ENCODE peak calls at places on chromosomes 16 and 17, in seven cellular contexts. One of them, this sample, is unnamed.

GRCh38 chr17:62616993-62617893 is 10.2 kb upstream of the MRC2 start:
- DNase-seq in prostate gland: no peak
- DNase-seq in stomach: no peak
- DNase-seq in spleen: no peak
- DNase-seq in uterus: no peak
- DNase-seq in GM12891: no peak
- DNase-seq in HCT116: no peak
- DNase-seq in this sample: no peak

GRCh38 chr16:58443783-58444182 is 51.5 kb downstream of the GINS3 start:
- DNase-seq in prostate gland: no peak
- DNase-seq in stomach: no peak
- DNase-seq in spleen: no peak
- DNase-seq in uterus: no peak
- DNase-seq in GM12891: no peak
- DNase-seq in HCT116: no peak
- DNase-seq in this sample: no peak

GRCh38 chr16:53743149-53743566 is 39.2 kb downstream of the FTO start:
- DNase-seq in prostate gland: no peak
- DNase-seq in stomach: no peak
- DNase-seq in spleen: no peak
- DNase-seq in uterus: no peak
- DNase-seq in GM12891: no peak
- DNase-seq in HCT116: peak
- DNase-seq in this sample: no peak

GRCh38 chr17:41264599-41264998 is 579 bp upstream of the KRTAP9-6 start:
- DNase-seq in prostate gland: no peak
- DNase-seq in stomach: no peak
- DNase-seq in spleen: no peak
- DNase-seq in uterus: no peak
- DNase-seq in GM12891: no peak
- DNase-seq in HCT116: no peak
- DNase-seq in this sample: no peak

GRCh38 chr17:49557204-49558024 is 18.3 kb upstream of the NXPH3 start:
- DNase-seq in prostate gland: no peak
- DNase-seq in stomach: peak
- DNase-seq in spleen: peak
- DNase-seq in uterus: no peak
- DNase-seq in GM12891: no peak
- DNase-seq in HCT116: peak
- DNase-seq in this sample: no peak

GRCh38 chr17:50792132-50792531 is 24.8 kb upstream of the ANKRD40CL start:
- DNase-seq in prostate gland: no peak
- DNase-seq in stomach: no peak
- DNase-seq in spleen: no peak
- DNase-seq in uterus: no peak
- DNase-seq in GM12891: no peak
- DNase-seq in HCT116: no peak
- DNase-seq in this sample: no peak

GRCh38 chr17:79742951-79743476 is 12.3 kb downstream of the ENPP7 start:
- DNase-seq in prostate gland: no peak
- DNase-seq in stomach: no peak
- DNase-seq in spleen: no peak
- DNase-seq in uterus: no peak
- DNase-seq in GM12891: no peak
- DNase-seq in HCT116: no peak
- DNase-seq in this sample: no peak

GRCh38 chr17:38906429-38907172 is 18.8 kb upstream of the LASP1NB start:
- DNase-seq in prostate gland: no peak
- DNase-seq in stomach: no peak
- DNase-seq in spleen: no peak
- DNase-seq in uterus: no peak
- DNase-seq in GM12891: no peak
- DNase-seq in HCT116: no peak
- DNase-seq in this sample: no peak

GRCh38 chr17:7262192-7263070 is at the start of gene CLDN7:
- DNase-seq in prostate gland: peak
- DNase-seq in stomach: peak
- DNase-seq in spleen: no peak
- DNase-seq in uterus: no peak
- DNase-seq in GM12891: no peak
- DNase-seq in HCT116: peak
- DNase-seq in this sample: no peak
- TF ChIP-seq POLR2A in prostate gland: peak
- TF ChIP-seq POLR2A in stomach: no peak
- TF ChIP-seq POLR2A in spleen: no peak
- TF ChIP-seq POLR2A in uterus: peak
- TF ChIP-seq POLR2A in GM12891: no peak
- TF ChIP-seq POLR2A in HCT116: peak
- TF ChIP-seq POLR2A in this sample: no peak

GRCh38 chr16:85555549-85556455 is 57.3 kb upstream of the GSE1 start:
- DNase-seq in prostate gland: no peak
- DNase-seq in stomach: peak
- DNase-seq in spleen: no peak
- DNase-seq in uterus: peak
- DNase-seq in GM12891: no peak
- DNase-seq in HCT116: no peak
- DNase-seq in this sample: no peak
- TF ChIP-seq POLR2A in prostate gland: no peak
- TF ChIP-seq POLR2A in stomach: no peak
- TF ChIP-seq POLR2A in spleen: no peak
- TF ChIP-seq POLR2A in uterus: no peak
- TF ChIP-seq POLR2A in GM12891: peak
- TF ChIP-seq POLR2A in HCT116: no peak
- TF ChIP-seq POLR2A in this sample: peak

GRCh38 chr16:66603537-66604375 is 748 bp upstream of the CMTM3 start:
- DNase-seq in prostate gland: peak
- DNase-seq in stomach: peak
- DNase-seq in spleen: peak
- DNase-seq in uterus: peak
- DNase-seq in GM12891: peak
- DNase-seq in HCT116: no peak
- DNase-seq in this sample: peak
- TF ChIP-seq POLR2A in prostate gland: no peak
- TF ChIP-seq POLR2A in stomach: no peak
- TF ChIP-seq POLR2A in spleen: no peak
- TF ChIP-seq POLR2A in uterus: no peak
- TF ChIP-seq POLR2A in GM12891: peak
- TF ChIP-seq POLR2A in HCT116: peak
- TF ChIP-seq POLR2A in this sample: peak

DNA sequence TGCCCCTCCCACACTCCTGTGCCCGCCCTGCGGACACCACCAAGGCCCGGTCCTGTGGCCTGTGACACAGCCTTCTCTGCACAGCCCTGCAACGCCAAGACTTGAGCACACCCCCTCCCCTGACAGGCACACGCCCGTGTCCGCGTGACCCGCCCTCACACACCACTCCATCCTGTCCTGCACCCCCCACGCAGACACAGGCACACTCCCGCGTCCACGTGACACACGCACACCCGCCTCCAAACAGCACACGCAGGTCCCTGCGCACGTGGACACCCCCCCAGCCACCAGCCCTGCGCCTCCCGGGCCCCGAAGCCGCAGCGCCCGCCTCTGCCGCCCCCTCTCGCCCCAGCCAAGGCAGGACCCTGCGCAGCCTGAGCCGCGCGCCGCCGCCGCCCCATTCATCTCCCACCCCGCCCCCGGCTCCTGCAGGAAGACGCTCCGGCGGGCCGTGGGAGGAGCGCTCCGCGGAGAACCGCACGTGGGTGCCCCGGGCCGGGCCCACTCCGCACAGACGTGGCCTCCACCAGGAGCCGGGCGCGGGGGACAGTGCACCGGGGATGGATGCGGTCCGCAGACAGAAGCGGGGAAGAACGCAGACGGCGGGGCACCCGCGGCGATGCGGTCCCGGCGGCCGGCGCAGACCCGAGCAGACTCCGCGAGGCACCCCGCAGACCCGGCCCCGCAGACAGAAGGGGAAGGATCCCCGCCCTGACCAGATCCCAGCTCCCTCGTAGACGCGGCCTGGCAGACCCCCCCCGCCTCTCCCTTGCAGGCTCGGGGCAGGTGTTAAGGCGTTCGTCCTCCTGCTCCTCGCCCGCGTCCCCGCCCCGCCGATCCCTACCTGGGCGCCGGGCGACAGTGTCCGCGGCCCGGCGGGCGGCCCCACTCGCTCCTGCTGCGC is 506 bp downstream of the CAMKK1 start:
- DNase-seq in prostate gland: peak
- DNase-seq in stomach: peak
- DNase-seq in spleen: peak
- DNase-seq in uterus: peak
- DNase-seq in GM12891: peak
- DNase-seq in HCT116: no peak
- DNase-seq in this sample: no peak
- TF ChIP-seq POLR2A in prostate gland: peak
- TF ChIP-seq POLR2A in stomach: no peak
- TF ChIP-seq POLR2A in spleen: no peak
- TF ChIP-seq POLR2A in uterus: peak
- TF ChIP-seq POLR2A in GM12891: no peak
- TF ChIP-seq POLR2A in HCT116: no peak
- TF ChIP-seq POLR2A in this sample: no peak

DNA sequence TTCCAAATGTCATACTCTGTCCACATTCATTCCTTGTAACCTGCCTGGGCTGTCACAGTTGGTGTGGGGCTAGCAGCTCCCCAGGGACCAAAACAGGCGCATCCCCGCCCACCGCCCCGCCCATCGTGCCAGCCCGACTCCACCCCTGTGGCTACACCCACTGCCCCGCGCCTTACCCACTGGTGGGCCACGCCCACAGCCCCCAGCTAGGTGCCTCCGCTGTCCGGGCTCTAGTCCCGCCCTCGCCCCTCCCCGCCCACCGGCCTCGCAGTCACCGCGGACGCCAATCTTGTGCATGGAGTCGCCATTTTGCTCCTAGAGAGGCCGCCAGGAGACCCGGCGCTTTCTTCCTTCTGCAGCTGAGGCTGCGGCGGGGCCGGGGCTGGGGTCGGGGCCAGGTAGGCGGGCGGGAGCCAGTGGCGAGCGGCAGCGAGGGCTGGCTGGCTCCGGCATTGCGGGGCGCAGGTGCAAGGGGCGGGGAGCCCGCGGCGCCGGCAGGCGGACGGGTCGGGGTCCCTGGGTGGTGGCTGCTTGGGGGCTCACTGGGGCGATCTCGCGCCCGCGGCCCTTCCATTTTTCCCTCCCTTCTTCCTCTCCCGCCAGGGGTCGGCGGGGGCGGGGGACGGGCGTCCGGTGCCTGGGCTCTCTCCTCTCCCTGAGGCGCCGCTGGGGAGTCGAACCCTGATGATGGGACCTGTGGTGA is at the start of gene PRPSAP2:
- DNase-seq in prostate gland: peak
- DNase-seq in stomach: peak
- DNase-seq in spleen: peak
- DNase-seq in uterus: peak
- DNase-seq in GM12891: peak
- DNase-seq in HCT116: peak
- DNase-seq in this sample: peak
- TF ChIP-seq POLR2A in prostate gland: peak
- TF ChIP-seq POLR2A in stomach: no peak
- TF ChIP-seq POLR2A in spleen: no peak
- TF ChIP-seq POLR2A in uterus: peak
- TF ChIP-seq POLR2A in GM12891: peak
- TF ChIP-seq POLR2A in HCT116: no peak
- TF ChIP-seq POLR2A in this sample: peak

GRCh38 chr16:11868412-11868980 is 17.2 kb upstream of the RSL1D1 start:
- DNase-seq in prostate gland: no peak
- DNase-seq in stomach: no peak
- DNase-seq in spleen: no peak
- DNase-seq in uterus: no peak
- DNase-seq in GM12891: no peak
- DNase-seq in HCT116: no peak
- DNase-seq in this sample: no peak
- TF ChIP-seq POLR2A in prostate gland: no peak
- TF ChIP-seq POLR2A in stomach: no peak
- TF ChIP-seq POLR2A in spleen: no peak
- TF ChIP-seq POLR2A in uterus: no peak
- TF ChIP-seq POLR2A in GM12891: no peak
- TF ChIP-seq POLR2A in HCT116: no peak
- TF ChIP-seq POLR2A in this sample: no peak

DNA sequence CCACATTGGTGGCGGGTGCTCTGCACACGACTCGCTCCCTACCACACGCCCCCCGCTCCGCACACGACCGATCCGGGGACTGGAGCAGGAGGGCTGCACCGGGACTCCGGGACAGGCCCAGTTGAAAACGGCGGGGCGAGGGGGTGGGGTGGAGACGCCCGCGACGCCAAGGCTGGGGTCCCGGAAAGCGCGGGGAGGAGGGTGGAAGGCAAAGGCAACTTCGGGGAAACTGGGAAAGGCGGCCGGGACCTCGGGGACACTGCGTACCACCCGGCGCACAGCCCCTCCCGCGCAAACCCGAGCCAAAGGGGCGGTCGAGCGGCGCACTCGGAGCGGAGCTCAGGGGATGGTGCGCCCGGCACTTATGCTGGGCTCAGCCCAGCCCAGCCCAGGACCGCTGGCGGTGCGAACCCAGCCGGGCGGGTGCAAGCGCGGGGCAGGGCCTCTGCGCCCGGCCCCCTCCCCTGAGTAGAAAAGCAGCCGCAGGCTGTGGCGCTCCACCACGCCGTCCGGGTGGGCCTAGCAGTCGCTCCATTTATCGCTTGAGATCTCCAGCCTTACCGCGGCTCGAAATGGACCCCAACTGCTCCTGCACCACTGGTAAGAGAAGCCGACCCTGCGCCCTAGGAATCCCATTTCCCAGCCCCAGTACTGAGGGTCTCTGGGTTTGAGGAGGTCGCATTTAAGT is at the start of gene MT1M:
- DNase-seq in prostate gland: peak
- DNase-seq in stomach: peak
- DNase-seq in spleen: no peak
- DNase-seq in uterus: peak
- DNase-seq in GM12891: no peak
- DNase-seq in HCT116: no peak
- DNase-seq in this sample: no peak
- TF ChIP-seq POLR2A in prostate gland: peak
- TF ChIP-seq POLR2A in stomach: no peak
- TF ChIP-seq POLR2A in spleen: no peak
- TF ChIP-seq POLR2A in uterus: peak
- TF ChIP-seq POLR2A in GM12891: no peak
- TF ChIP-seq POLR2A in HCT116: no peak
- TF ChIP-seq POLR2A in this sample: no peak

DNA sequence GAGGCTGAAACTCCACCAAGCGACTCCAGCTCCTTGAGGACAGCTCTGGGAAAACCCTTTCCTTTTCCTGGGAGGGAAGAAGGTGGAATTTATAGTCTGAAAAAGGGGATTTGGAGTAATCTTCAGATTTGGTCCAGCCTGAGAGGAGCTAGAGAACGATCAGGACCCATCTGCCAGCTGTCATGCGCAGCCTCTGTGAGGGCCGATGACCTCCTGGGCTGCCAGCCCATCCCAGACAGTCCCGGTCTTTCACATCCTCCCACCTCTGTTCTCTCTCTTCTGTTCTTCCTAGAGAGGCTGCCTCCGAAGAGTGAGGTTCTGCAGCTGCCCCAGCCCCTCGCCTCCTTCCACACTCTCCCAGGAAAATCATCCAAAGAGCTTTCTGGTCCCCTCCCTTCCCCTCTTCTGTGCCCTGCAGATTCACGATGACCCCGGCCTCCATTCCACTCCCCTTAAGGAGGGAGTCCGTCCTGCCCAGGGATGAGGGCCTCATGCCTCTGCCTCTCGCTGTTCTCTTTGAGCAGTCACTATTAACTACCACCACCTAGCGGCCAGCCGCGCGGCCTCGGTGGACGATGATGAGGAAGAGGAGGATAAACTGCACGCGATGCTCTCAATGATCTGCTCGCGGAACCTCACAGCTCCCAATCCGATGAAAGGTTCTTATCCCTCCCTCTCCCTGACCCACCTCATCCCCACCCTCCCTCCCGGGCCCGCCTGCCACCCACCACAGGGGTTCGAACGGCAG is 29.6 kb downstream of the SGSM2 start:
- DNase-seq in prostate gland: no peak
- DNase-seq in stomach: no peak
- DNase-seq in spleen: no peak
- DNase-seq in uterus: peak
- DNase-seq in GM12891: no peak
- DNase-seq in HCT116: no peak
- DNase-seq in this sample: no peak
- TF ChIP-seq POLR2A in prostate gland: no peak
- TF ChIP-seq POLR2A in stomach: no peak
- TF ChIP-seq POLR2A in spleen: no peak
- TF ChIP-seq POLR2A in uterus: no peak
- TF ChIP-seq POLR2A in GM12891: no peak
- TF ChIP-seq POLR2A in HCT116: no peak
- TF ChIP-seq POLR2A in this sample: no peak

This sample was measured in GM12892.